ENCODE peak calls at places on chromosomes 16 and 17, in ten cellular contexts. H, T, N, L, S, E, K, J, B and G are unnamed samples.
A peak's percentile ranks its signal among the peaks of the same experiment; 100 is the strongest.

GRCh38 chr17:39791296-39791992 is 53.7 kb downstream of the GRB7 start:
- DNase-seq in L (no peak), N (no peak), H (no peak), S (no peak), B (no peak), E (no peak), T (no peak), J (no peak), K (peak; percentile 45), G (no peak)

GRCh38 chr16:5214466-5214865 is 116.9 kb upstream of the EEF2KMT start:
- DNase-seq in N (no peak), K (no peak), B (no peak), J (no peak), T (no peak), H (no peak), E (no peak), L (no peak), S (no peak), G (no peak)

GRCh38 chr16:55040366-55041086 is 109.9 kb downstream of the IRX5 start:
- DNase-seq in B (no peak), K (no peak), S (no peak), L (no peak), N (no peak), T (no peak), E (no peak), J (no peak), H (no peak), G (no peak)

GRCh38 chr16:67271446-67271845 is 7.9 kb upstream of the PLEKHG4 start:
- DNase-seq in S (no peak), N (no peak), E (no peak), K (no peak), J (no peak), L (no peak), B (peak; percentile 26), T (no peak), H (no peak), G (no peak)

GRCh38 chr16:27920391-27920891 is 143.1 kb downstream of the GSG1L start:
- DNase-seq in N (peak; percentile 35), E (peak; percentile 8), K (no peak), B (no peak), L (no peak), T (no peak), H (no peak), J (no peak), S (no peak), G (no peak)

GRCh38 chr16:56559109-56559508 is 5.8 kb upstream of the MT4 start:
- DNase-seq in H (no peak), E (no peak), L (no peak), B (no peak), T (no peak), J (no peak), S (no peak), N (no peak), K (no peak), G (no peak)

GRCh38 chr16:56609463-56609921 is 1.1 kb downstream of the MT2A start:
- DNase-seq in K (peak; percentile 77), E (peak; percentile 86), H (peak; percentile 94), T (peak; percentile 84), B (peak; percentile 70), N (peak; percentile 84), L (peak; percentile 87), S (peak; percentile 61), J (peak; percentile 92), G (peak; percentile 78)

GRCh38 chr17:70390059-70390458 is 220.7 kb downstream of the KCNJ2 start:
- DNase-seq in E (no peak), B (no peak), H (peak; percentile 32), T (no peak), K (no peak), J (no peak), N (no peak), L (no peak), S (no peak), G (no peak)

GRCh38 chr17:65515959-65516948 is 45.2 kb downstream of the AXIN2 start:
- DNase-seq in T (no peak), E (peak; percentile 54), S (no peak), L (no peak), H (peak; percentile 67), B (no peak), K (no peak), N (no peak), J (peak; percentile 66), G (no peak)

GRCh38 chr16:3609895-3610697 is 1.3 kb downstream of the SLX4 start:
- DNase-seq in E (peak; percentile 42), B (no peak), K (no peak), H (no peak), J (no peak), N (no peak), L (no peak), T (no peak), S (no peak), G (no peak)

GRCh38 chr17:37230633-37231032 is 145.2 kb upstream of the C17orf78 start:
- DNase-seq in N (no peak), S (no peak), J (no peak), K (no peak), L (no peak), T (no peak), E (no peak), H (no peak), B (no peak), G (no peak)

GRCh38 chr17:50722746-50723145 is 3.3 kb downstream of the LUC7L3 start:
- DNase-seq in E (no peak), K (no peak), T (no peak), B (no peak), H (no peak), S (no peak), J (no peak), L (no peak), N (no peak), G (no peak)

GRCh38 chr17:50719144-50719923 is at the start of gene LUC7L3:
- DNase-seq in N (peak; percentile 95), K (peak; percentile 93), B (peak; percentile 96), L (peak; percentile 93), S (peak; percentile 87), E (peak; percentile 98), H (peak; percentile 94), T (peak; percentile 98), J (peak; percentile 91), G (peak; percentile 99)

GRCh38 chr17:50715471-50715870 is 3.9 kb upstream of the LUC7L3 start:
- DNase-seq in S (no peak), J (no peak), E (no peak), H (no peak), B (no peak), T (no peak), L (no peak), N (no peak), K (no peak), G (no peak)

GRCh38 chr17:50721194-50722010 is 2.0 kb downstream of the LUC7L3 start:
- DNase-seq in H (no peak), S (no peak), N (peak; percentile 34), E (peak; percentile 31), K (no peak), T (peak; percentile 57), B (no peak), J (no peak), L (no peak), G (peak; percentile 67)

DNA sequence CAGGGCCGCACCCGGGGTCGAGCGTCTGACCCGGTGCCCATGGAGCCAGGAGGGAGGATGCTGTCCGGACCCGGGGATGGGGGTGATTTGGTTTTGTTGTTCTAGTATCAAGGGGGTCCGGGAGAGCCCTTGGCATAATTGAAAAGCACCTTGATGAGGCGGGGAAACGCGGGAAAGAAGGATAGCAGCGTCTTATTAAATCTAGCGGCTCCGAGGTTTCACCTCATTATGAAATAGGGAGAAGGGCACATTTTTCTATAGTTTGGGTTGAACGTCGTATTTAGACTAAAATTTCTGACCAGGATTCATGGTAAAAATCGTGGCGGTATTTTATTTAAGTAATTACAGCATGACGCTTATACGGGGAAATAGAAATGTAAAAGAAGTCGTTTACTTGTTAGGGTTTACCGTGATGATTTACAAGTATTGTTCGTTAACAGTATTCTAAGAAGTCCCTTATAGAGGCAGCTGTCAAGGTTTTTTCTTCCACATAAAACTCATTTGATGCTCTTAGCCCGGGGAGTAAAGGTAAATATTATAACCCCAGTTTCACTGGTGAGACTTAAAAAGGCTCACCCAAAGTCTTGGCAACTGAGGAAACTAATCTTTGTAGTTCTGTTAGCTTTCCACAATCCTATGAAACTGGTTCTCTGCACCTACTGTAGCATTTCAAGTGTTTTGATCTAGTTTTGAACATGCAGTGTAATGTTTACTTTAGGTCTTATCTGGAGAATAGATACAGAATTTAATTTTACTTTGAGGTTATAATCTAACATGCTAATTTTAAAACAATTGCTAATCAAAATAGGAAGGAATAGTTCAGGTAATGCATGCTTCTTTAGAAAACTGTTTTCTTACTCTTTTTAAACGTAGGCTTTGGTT is 762 bp downstream of the LUC7L3 start:
- DNase-seq in K (no peak), S (no peak), H (no peak), T (no peak), E (no peak), N (peak; percentile 33), L (no peak), B (no peak), J (no peak), G (no peak)
- TF ChIP-seq CTCF in K (no peak), S (no peak), H (no peak), T (no peak), E (no peak), N (no peak), L (no peak), B (no peak), J (no peak), G (no peak)

GRCh38 chr16:10562361-10562899 is 18.0 kb downstream of the EMP2 start:
- DNase-seq in J (no peak), N (no peak), T (no peak), H (no peak), B (no peak), K (no peak), S (no peak), L (no peak), E (peak; percentile 48), G (no peak)
- TF ChIP-seq CTCF in J (no peak), N (no peak), T (no peak), H (no peak), B (no peak), K (no peak), S (no peak), L (no peak), E (no peak), G (no peak)

DNA sequence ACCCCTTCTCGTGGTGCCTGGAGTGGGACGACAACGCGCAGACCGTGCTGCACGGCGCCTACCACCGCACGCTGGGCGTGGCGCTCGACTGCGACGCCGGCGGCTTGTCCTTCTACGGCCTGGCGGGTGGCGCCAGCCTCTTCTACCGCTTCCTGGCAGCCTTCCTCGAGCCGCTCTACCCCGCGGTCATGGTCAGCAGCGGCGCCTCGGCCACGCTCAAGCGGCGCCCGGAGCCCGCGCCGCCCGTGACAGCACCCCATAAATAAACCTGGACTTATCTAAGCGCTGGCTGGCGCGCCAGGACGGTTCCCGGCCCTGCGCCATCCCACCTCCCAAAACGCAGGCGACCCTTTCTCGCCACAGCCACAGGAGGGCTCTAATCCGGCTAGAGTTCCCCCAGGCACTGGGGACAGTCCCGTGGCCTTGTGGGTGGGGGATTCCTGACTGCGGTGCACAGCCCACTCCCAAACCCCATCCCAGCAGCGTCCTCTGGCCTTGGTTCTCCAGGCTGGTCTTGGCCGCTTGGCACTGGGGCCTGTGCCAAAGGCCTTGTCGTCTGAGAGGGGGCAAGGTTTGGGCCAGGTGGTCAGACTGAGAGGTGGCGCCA is 10.2 kb upstream of the SLC16A5 start:
- DNase-seq in N (no peak), H (no peak), J (no peak), B (peak; percentile 85), S (no peak), L (peak; percentile 78), E (peak; percentile 66), K (peak; percentile 50), T (peak; percentile 82), G (peak; percentile 84)
- TF ChIP-seq CTCF in N (no peak), H (no peak), J (no peak), B (peak; percentile 20), S (peak; percentile 27), L (peak; percentile 33), E (no peak), K (no peak), T (peak; percentile 42), G (peak; percentile 28)

GRCh38 chr16:85986931-85987749 is 88.2 kb downstream of the IRF8 start:
- DNase-seq in B (no peak), E (no peak), K (peak; percentile 37), S (no peak), H (no peak), L (no peak), T (peak; percentile 79), J (no peak), N (peak; percentile 4), G (peak; percentile 84)
- TF ChIP-seq CTCF in B (no peak), E (no peak), K (peak; percentile 66), S (peak; percentile 42), H (peak; percentile 8), L (peak; percentile 58), T (no peak), J (peak; percentile 24), N (peak; percentile 54), G (no peak)